ENCODE peak calls at places on chromosomes 3 and 15, in eight cellular contexts. B, Y, E, Q, H, D, J and C are unnamed samples.
A peak's percentile ranks its signal among the peaks of the same experiment; 100 is the strongest.

GRCh38 chr15:69138963-69139362 is 21.5 kb upstream of the GLCE start:
- DNase-seq in J (no peak), E (no peak), Q (no peak), D (no peak), H (no peak), Y (no peak), B (no peak), C (no peak)

GRCh38 chr3:64223809-64224570 is 1.3 kb downstream of the PRICKLE2 start:
- DNase-seq in H (no peak), Y (peak; percentile 59), Q (no peak), D (no peak), J (no peak), E (no peak), B (peak; percentile 65), C (no peak)

GRCh38 chr15:40443255-40443654 is 2.5 kb downstream of the BAHD1 start:
- DNase-seq in H (no peak), E (no peak), J (no peak), D (no peak), B (no peak), Q (no peak), Y (no peak), C (no peak)

GRCh38 chr15:70120109-70120508 is 22.4 kb upstream of the TLE3 start:
- DNase-seq in H (no peak), D (no peak), Y (no peak), J (no peak), E (no peak), Q (no peak), B (no peak), C (no peak)

GRCh38 chr15:66854012-66854965 is 152.3 kb downstream of the SMAD6 start:
- DNase-seq in H (no peak), Q (no peak), D (no peak), B (no peak), E (no peak), Y (no peak), J (no peak), C (no peak)

GRCh38 chr15:89370120-89371077 is 35.8 kb upstream of the POLG start:
- DNase-seq in J (no peak), H (no peak), Q (peak; percentile 41), E (peak; percentile 78), D (no peak), B (no peak), Y (no peak), C (no peak)

GRCh38 chr3:61748288-61748687 is 186.9 kb downstream of the PTPRG start:
- DNase-seq in Q (no peak), B (no peak), J (no peak), D (no peak), Y (no peak), E (no peak), H (no peak), C (no peak)

GRCh38 chr15:60590935-60591490 is 112.1 kb upstream of the ICE2 start:
- DNase-seq in D (peak; percentile 13), B (no peak), J (peak; percentile 21), E (peak; percentile 71), Y (peak; percentile 32), Q (no peak), H (no peak), C (no peak)

GRCh38 chr15:90266061-90266431 is 574 bp downstream of the NGRN start:
- DNase-seq in E (peak; percentile 37), Y (peak; percentile 41), J (peak; percentile 42), D (peak; percentile 37), H (no peak), Q (no peak), B (no peak), C (no peak)

GRCh38 chr3:140288575-140288974 is 353.6 kb downstream of the CLSTN2 start:
- DNase-seq in H (no peak), Q (no peak), E (no peak), B (no peak), Y (no peak), D (no peak), J (no peak), C (no peak)

GRCh38 chr15:89679221-89679620 is at the start of gene PLIN1:
- DNase-seq in Q (no peak), B (no peak), Y (no peak), E (no peak), H (no peak), J (no peak), D (no peak), C (no peak)

GRCh38 chr3:40306336-40306735 is 3.2 kb upstream of the EIF1B start:
- DNase-seq in Y (peak; percentile 68), E (no peak), Q (no peak), H (no peak), B (no peak), J (no peak), D (no peak), C (no peak)

GRCh38 chr15:55786341-55786740 is 43.4 kb upstream of the PRTG start:
- DNase-seq in Y (no peak), J (no peak), D (no peak), Q (no peak), H (no peak), E (no peak), B (no peak), C (no peak)

GRCh38 chr15:83065431-83065830 is 1.6 kb downstream of the BTBD1 start:
- DNase-seq in B (no peak), Q (peak; percentile 18), E (no peak), Y (no peak), J (no peak), H (peak; percentile 31), D (no peak), C (no peak)

GRCh38 chr15:80660114-80660513 is 35.0 kb upstream of the ABHD17C start:
- DNase-seq in Y (peak; percentile 11), B (no peak), H (no peak), Q (no peak), E (peak; percentile 53), D (peak; percentile 73), J (no peak), C (no peak)

GRCh38 chr15:87623832-87624231 is 632.7 kb downstream of the NTRK3 start:
- DNase-seq in B (no peak), H (peak; percentile 49), Y (no peak), E (peak; percentile 51), Q (no peak), J (no peak), D (no peak), C (no peak)

GRCh38 chr3:52406791-52407510 is 38.0 kb downstream of the SEMA3G start:
- DNase-seq in Y (no peak), H (no peak), J (no peak), E (no peak), B (no peak), Q (no peak), D (no peak), C (no peak)

GRCh38 chr3:129599607-129600006 is 6.9 kb downstream of the PLXND1 start:
- DNase-seq in Y (peak; percentile 68), Q (peak; percentile 81), D (no peak), B (no peak), E (peak; percentile 56), J (peak; percentile 74), H (no peak), C (no peak)

GRCh38 chr15:101615986-101616848 is 36.0 kb downstream of the TM2D3 start:
- DNase-seq in Q (no peak), B (no peak), H (no peak), E (peak; percentile 77), J (peak; percentile 58), Y (peak; percentile 65), D (peak; percentile 85), C (no peak)

GRCh38 chr3:46422617-46423016 is 15.6 kb downstream of the CCRL2 start:
- DNase-seq in D (no peak), H (no peak), Y (no peak), Q (no peak), B (no peak), J (no peak), E (no peak), C (peak; percentile 70)

GRCh38 chr3:44065311-44065710 is 176.4 kb upstream of the TOPAZ1 start:
- DNase-seq in Q (no peak), J (peak; percentile 33), E (no peak), D (no peak), B (no peak), Y (no peak), H (no peak), C (no peak)

GRCh38 chr3:17752441-17752840 is 10.0 kb upstream of the TBC1D5 start:
- DNase-seq in Q (no peak), Y (no peak), H (no peak), E (no peak), B (no peak), D (no peak), J (no peak), C (no peak)

GRCh38 chr3:33424606-33425453 is 15.4 kb downstream of the UBP1 start:
- DNase-seq in Y (no peak), Q (no peak), J (peak; percentile 15), B (no peak), E (no peak), D (no peak), H (no peak), C (no peak)

GRCh38 chr3:94292151-94292550 is 229.3 kb downstream of the NSUN3 start:
- DNase-seq in B (no peak), D (peak; percentile 21), E (no peak), J (no peak), Y (no peak), H (no peak), Q (no peak), C (no peak)